ENCODE peak calls at places on chromosomes 16 and 17, in eight cellular contexts. K, I, W, M, G, F, Y and J are unnamed samples.

GRCh38 chr17:64779344-64780095 is 117.4 kb upstream of the SMURF2 start:
- DNase-seq in K (no peak), I (peak), W (peak), M (no peak), G (no peak), F (no peak), Y (no peak), J (no peak)

GRCh38 chr17:12993631-12994030 is 24.2 kb downstream of the ELAC2 start:
- DNase-seq in K (no peak), I (no peak), W (no peak), M (no peak), G (no peak), F (no peak), Y (no peak), J (no peak)

GRCh38 chr16:66485361-66485760 is 58.3 kb downstream of the BEAN1 start:
- DNase-seq in K (no peak), I (no peak), W (peak), M (no peak), G (no peak), F (no peak), Y (no peak), J (no peak)

GRCh38 chr17:79002291-79002690 is 7.3 kb downstream of the CANT1 start:
- DNase-seq in K (peak), I (no peak), W (peak), M (no peak), G (no peak), F (no peak), Y (no peak), J (no peak)

GRCh38 chr17:64152428-64153125 is 22.6 kb upstream of the ERN1 start:
- DNase-seq in K (no peak), I (no peak), W (no peak), M (no peak), G (no peak), F (no peak), Y (no peak), J (no peak)

GRCh38 chr17:50192873-50193274 is 8.6 kb downstream of the COL1A1 start:
- DNase-seq in K (no peak), I (no peak), W (no peak), M (no peak), G (no peak), F (no peak), Y (no peak), J (no peak)

GRCh38 chr16:88531931-88532433 is 38.2 kb upstream of the ZC3H18 start:
- DNase-seq in K (no peak), I (no peak), W (no peak), M (no peak), G (no peak), F (no peak), Y (no peak), J (no peak)

GRCh38 chr16:87800497-87800896 is 34.7 kb upstream of the KLHDC4 start:
- DNase-seq in K (no peak), I (no peak), W (no peak), M (no peak), G (no peak), F (no peak), Y (no peak), J (no peak)

GRCh38 chr17:21452377-21453143 is 76.4 kb downstream of the KCNJ12 start:
- DNase-seq in K (no peak), I (peak), W (peak), M (no peak), G (peak), F (peak), Y (peak), J (peak)

GRCh38 chr16:3461120-3461519 is 17.6 kb downstream of the NAA60 start:
- DNase-seq in K (no peak), I (peak), W (no peak), M (no peak), G (no peak), F (no peak), Y (no peak), J (no peak)

GRCh38 chr16:59021751-59022150 is 287.6 kb upstream of the GOT2 start:
- DNase-seq in K (no peak), I (no peak), W (no peak), M (no peak), G (peak), F (no peak), Y (no peak), J (no peak)

GRCh38 chr16:74575175-74575804 is 31.6 kb downstream of the GLG1 start:
- DNase-seq in K (no peak), I (no peak), W (no peak), M (no peak), G (no peak), F (no peak), Y (no peak), J (no peak)

GRCh38 chr16:82096641-82097040 is 61.6 kb downstream of the HSD17B2 start:
- DNase-seq in K (no peak), I (no peak), W (no peak), M (no peak), G (no peak), F (no peak), Y (no peak), J (no peak)

GRCh38 chr16:16019488-16019887 is 70.1 kb downstream of the ABCC1 start:
- DNase-seq in K (no peak), I (no peak), W (peak), M (no peak), G (peak), F (no peak), Y (no peak), J (no peak)

GRCh38 chr17:63932008-63932561 is at the start of gene CD79B:
- DNase-seq in K (no peak), I (no peak), W (no peak), M (no peak), G (no peak), F (no peak), Y (no peak), J (no peak)

GRCh38 chr17:38745545-38745944 is 2.6 kb downstream of the PCGF2 start:
- DNase-seq in K (no peak), I (no peak), W (no peak), M (no peak), G (no peak), F (no peak), Y (no peak), J (no peak)

GRCh38 chr17:41676058-41676419 is 12.6 kb upstream of the EIF1 start:
- DNase-seq in K (no peak), I (no peak), W (no peak), M (no peak), G (no peak), F (no peak), Y (no peak), J (no peak)

GRCh38 chr16:50461400-50461760 is 86.8 kb upstream of the NKD1 start:
- DNase-seq in K (no peak), I (no peak), W (no peak), M (no peak), G (no peak), F (no peak), Y (no peak), J (no peak)

GRCh38 chr16:11604783-11605563 is 18.3 kb upstream of the LITAF start:
- DNase-seq in K (no peak), I (no peak), W (no peak), M (no peak), G (no peak), F (no peak), Y (peak), J (no peak)

GRCh38 chr17:10875984-10876555 is 38.2 kb upstream of the PIRT start:
- DNase-seq in K (no peak), I (peak), W (no peak), M (peak), G (peak), F (peak), Y (no peak), J (peak)

GRCh38 chr16:2426941-2427361 is 2.3 kb upstream of the CCNF start:
- DNase-seq in K (no peak), I (no peak), W (no peak), M (no peak), G (no peak), F (no peak), Y (no peak), J (no peak)

GRCh38 chr16:22183901-22184614 is 21.8 kb downstream of the SDR42E2 start:
- DNase-seq in K (no peak), I (peak), W (no peak), M (no peak), G (no peak), F (no peak), Y (no peak), J (no peak)

GRCh38 chr17:78965369-78965982 is 14.2 kb downstream of the LGALS3BP start:
- DNase-seq in K (no peak), I (no peak), W (no peak), M (no peak), G (no peak), F (no peak), Y (no peak), J (no peak)

GRCh38 chr17:6641374-6641818 is 536 bp downstream of the TXNDC17 start:
- DNase-seq in K (no peak), I (no peak), W (no peak), M (no peak), G (no peak), F (no peak), Y (no peak), J (no peak)

GRCh38 chr16:82653550-82654511 is 27.1 kb downstream of the CDH13 start:
- DNase-seq in K (no peak), I (no peak), W (no peak), M (no peak), G (peak), F (peak), Y (peak), J (no peak)

GRCh38 chr17:30922235-30922993 is 669 bp downstream of the ADAP2 start:
- DNase-seq in K (no peak), I (peak), W (peak), M (no peak), G (no peak), F (peak), Y (no peak), J (peak)

GRCh38 chr16:55056585-55057520 is 126.2 kb downstream of the IRX5 start:
- DNase-seq in K (no peak), I (peak), W (peak), M (peak), G (no peak), F (peak), Y (no peak), J (peak)

GRCh38 chr16:67013238-67013822 is 15.6 kb upstream of the CBFB start:
- DNase-seq in K (no peak), I (no peak), W (peak), M (no peak), G (no peak), F (no peak), Y (no peak), J (no peak)

GRCh38 chr17:43912635-43913304 is 5.4 kb upstream of the MPP2 start:
- DNase-seq in K (no peak), I (no peak), W (no peak), M (no peak), G (no peak), F (no peak), Y (no peak), J (no peak)

GRCh38 chr16:67767953-67768352 is 38.4 kb downstream of the RANBP10 start:
- DNase-seq in K (no peak), I (no peak), W (no peak), M (no peak), G (peak), F (no peak), Y (peak), J (no peak)

GRCh38 chr16:86883583-86884188 is 305.3 kb downstream of the FOXL1 start:
- DNase-seq in K (no peak), I (peak), W (no peak), M (no peak), G (no peak), F (no peak), Y (no peak), J (no peak)

GRCh38 chr17:30352247-30352814 is 18.5 kb upstream of the TMIGD1 start:
- DNase-seq in K (no peak), I (no peak), W (no peak), M (no peak), G (no peak), F (no peak), Y (no peak), J (no peak)

GRCh38 chr17:1905190-1905919 is 75.5 kb downstream of the RPA1 start:
- DNase-seq in K (no peak), I (peak), W (no peak), M (no peak), G (no peak), F (peak), Y (no peak), J (no peak)

GRCh38 chr16:85048921-85049562 is 21.4 kb downstream of the KIAA0513 start:
- DNase-seq in K (no peak), I (no peak), W (no peak), M (no peak), G (no peak), F (no peak), Y (no peak), J (no peak)

GRCh38 chr17:68035131-68035522 is 408 bp upstream of the KPNA2 start:
- DNase-seq in K (peak), I (peak), W (peak), M (peak), G (no peak), F (peak), Y (no peak), J (peak)

DNA sequence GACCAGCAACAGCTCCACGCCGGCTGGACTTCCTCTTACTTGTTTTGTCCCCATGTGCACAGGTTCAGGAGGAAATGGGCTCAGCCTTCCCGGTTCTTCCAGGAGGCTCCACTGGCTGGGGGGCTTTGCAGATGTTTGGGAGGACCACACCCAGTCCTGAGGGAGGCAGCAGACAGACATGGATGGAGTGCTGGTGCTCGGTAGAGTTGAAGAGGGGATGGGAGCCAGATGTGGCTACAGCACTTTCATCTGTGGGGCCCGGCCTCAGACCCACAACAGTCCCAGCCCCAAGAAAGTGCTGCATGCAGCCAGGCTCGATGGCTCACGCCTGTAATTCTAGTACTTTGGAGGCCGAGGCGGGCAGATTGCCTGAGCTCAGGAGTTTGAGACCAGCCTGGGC is 21.8 kb downstream of the NARF start:
- DNase-seq in K (no peak), I (no peak), W (no peak), M (no peak), G (no peak), F (no peak), Y (no peak), J (no peak)
- TF ChIP-seq CTCF in K (no peak), I (no peak), W (no peak), M (no peak), G (no peak), F (no peak), Y (no peak), J (no peak)

GRCh38 chr17:39872700-39873099 is 4.7 kb downstream of the ZPBP2 start:
- DNase-seq in K (no peak), I (no peak), W (no peak), M (no peak), G (peak), F (no peak), Y (peak), J (no peak)
- TF ChIP-seq CTCF in K (peak), I (no peak), W (peak), M (no peak), G (peak), F (peak), Y (peak), J (peak)

GRCh38 chr17:61619493-61619892 is 28.5 kb upstream of the NACA2 start:
- DNase-seq in K (no peak), I (no peak), W (no peak), M (no peak), G (no peak), F (no peak), Y (no peak), J (no peak)

GRCh38 chr17:61621317-61621716 is 30.3 kb upstream of the NACA2 start:
- DNase-seq in K (no peak), I (no peak), W (no peak), M (no peak), G (no peak), F (no peak), Y (no peak), J (no peak)

GRCh38 chr17:61617261-61617660 is 26.2 kb upstream of the NACA2 start:
- DNase-seq in K (no peak), I (no peak), W (no peak), M (no peak), G (no peak), F (no peak), Y (no peak), J (no peak)

GRCh38 chr17:61618950-61619349 is 27.9 kb upstream of the NACA2 start:
- DNase-seq in K (no peak), I (no peak), W (no peak), M (no peak), G (no peak), F (no peak), Y (no peak), J (no peak)

GRCh38 chr17:61619953-61620352 is 28.9 kb upstream of the NACA2 start:
- DNase-seq in K (no peak), I (no peak), W (no peak), M (no peak), G (no peak), F (no peak), Y (no peak), J (no peak)
- TF ChIP-seq CTCF in K (no peak), I (no peak), W (no peak), M (no peak), G (no peak), F (no peak), Y (no peak), J (no peak)

GRCh38 chr16:56317998-56318912 is 107.1 kb downstream of the AMFR start:
- DNase-seq in K (peak), I (peak), W (peak), M (peak), G (peak), F (peak), Y (peak), J (peak)
- TF ChIP-seq CTCF in K (peak), I (peak), W (peak), M (peak), G (peak), F (peak), Y (peak), J (peak)

GRCh38 chr17:75639771-75640555 is 6.7 kb downstream of the SMIM5 start:
- DNase-seq in K (peak), I (no peak), W (no peak), M (no peak), G (no peak), F (no peak), Y (no peak), J (no peak)
- TF ChIP-seq CTCF in K (peak), I (no peak), W (no peak), M (no peak), G (no peak), F (no peak), Y (no peak), J (no peak)

GRCh38 chr17:81120695-81121621 is 44.3 kb upstream of the PVALEF start:
- DNase-seq in K (no peak), I (no peak), W (no peak), M (no peak), G (no peak), F (no peak), Y (no peak), J (no peak)

GRCh38 chr17:81119223-81120148 is 45.8 kb upstream of the PVALEF start:
- DNase-seq in K (peak), I (peak), W (no peak), M (peak), G (peak), F (peak), Y (peak), J (peak)

GRCh38 chr17:81121841-81122733 is 43.2 kb upstream of the PVALEF start:
- DNase-seq in K (no peak), I (no peak), W (no peak), M (no peak), G (no peak), F (no peak), Y (no peak), J (no peak)

GRCh38 chr17:81118308-81119221 is 46.7 kb upstream of the PVALEF start:
- DNase-seq in K (no peak), I (no peak), W (no peak), M (no peak), G (no peak), F (no peak), Y (no peak), J (no peak)

GRCh38 chr17:81120149-81120484 is 45.2 kb upstream of the PVALEF start:
- DNase-seq in K (no peak), I (peak), W (no peak), M (no peak), G (no peak), F (no peak), Y (no peak), J (no peak)
- TF ChIP-seq CTCF in K (no peak), I (no peak), W (no peak), M (peak), G (no peak), F (no peak), Y (no peak), J (no peak)

DNA sequence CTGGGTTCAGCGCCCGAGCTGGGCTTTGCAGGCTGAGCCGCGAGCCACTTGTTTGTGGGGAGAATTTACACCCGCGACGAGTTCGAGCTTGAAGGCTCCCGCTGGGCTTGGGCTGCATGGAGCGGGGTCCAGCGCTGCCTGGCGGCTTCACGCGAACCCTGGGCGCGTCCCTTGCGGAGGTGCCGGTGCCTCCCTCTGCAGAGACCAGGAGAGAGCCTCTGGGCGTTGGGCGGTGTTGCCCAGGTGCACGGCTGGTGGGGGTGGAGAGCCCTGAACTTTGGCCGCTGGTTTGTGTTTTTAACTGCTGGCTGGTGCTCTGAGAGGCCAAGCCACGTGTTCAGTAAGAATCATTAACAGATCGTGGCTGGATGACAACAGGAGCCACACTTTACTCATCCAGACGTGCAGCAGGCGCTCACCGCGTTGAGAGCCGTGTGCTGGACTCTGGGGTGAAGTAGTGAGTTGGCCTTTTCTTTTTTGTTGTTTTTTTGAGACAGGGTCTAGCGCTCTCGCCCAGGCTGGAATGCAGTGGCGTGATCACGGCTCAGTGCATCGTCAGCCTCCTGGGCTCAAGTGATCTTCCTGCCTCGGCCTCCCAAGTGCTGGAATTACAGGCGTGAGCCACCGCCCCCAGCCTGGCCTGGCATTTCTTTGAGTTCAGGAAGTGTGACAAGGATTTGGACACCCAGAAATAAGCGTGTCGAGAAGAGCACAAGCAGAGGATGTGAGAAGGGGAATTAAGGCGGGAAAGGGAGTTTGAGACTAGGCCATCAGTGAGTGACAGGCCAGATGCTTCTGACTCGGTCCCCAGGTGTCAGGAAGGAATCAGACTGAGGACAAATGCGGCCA is 827 bp downstream of the CDK10 start:
- DNase-seq in K (no peak), I (peak), W (no peak), M (no peak), G (peak), F (no peak), Y (no peak), J (no peak)
- TF ChIP-seq CTCF in K (no peak), I (no peak), W (no peak), M (no peak), G (no peak), F (no peak), Y (no peak), J (no peak)

DNA sequence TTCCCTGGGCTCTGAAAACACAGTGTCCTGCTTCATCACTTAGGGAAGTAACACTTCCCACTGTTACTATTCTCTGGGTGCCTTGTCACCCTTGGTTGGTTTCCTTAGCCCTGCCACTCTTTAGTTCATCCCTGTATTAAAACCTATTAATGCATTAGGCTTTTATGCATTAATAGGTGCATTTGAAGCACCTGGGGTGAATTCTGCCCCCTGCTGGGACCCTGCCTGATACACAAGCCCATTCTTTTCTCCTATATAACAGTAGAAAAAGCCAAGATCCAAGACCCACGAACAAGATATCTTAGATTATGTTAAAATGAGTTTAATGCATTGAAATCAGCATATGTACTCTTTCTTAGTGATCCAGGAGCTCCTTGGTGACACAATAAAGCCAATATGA is 235.7 kb downstream of the PMP22 start:
- DNase-seq in K (no peak), I (no peak), W (no peak), M (no peak), G (no peak), F (no peak), Y (no peak), J (no peak)
- TF ChIP-seq CTCF in K (no peak), I (no peak), W (no peak), M (no peak), G (no peak), F (no peak), Y (no peak), J (no peak)